ENCODE peak calls at places on chromosomes 1 and 21, in ten cellular contexts. B is prostate gland, W is astrocyte of the spinal cord, H is Caco-2, K is fibroblast of pulmonary artery, O is IMR-90, Z is ovary, G is thoracic aorta, L is progenitor cell of endocrine pancreas, X is cardiac muscle cell. I is an unnamed sample.

GRCh38 chr1:62395291-62395690 is 41.6 kb upstream of the USP1 start:
- DNase-seq in B (no peak), G (no peak), O (no peak), Z (no peak), X (no peak), K (no peak), W (no peak), H (no peak), L (no peak), I (no peak)

GRCh38 chr1:97668945-97669344 is 251.9 kb downstream of the DPYD start:
- DNase-seq in H (peak; percentile 30), B (no peak), K (peak; percentile 60), Z (no peak), L (no peak), G (no peak), W (peak; percentile 38), O (peak; percentile 61), X (no peak), I (peak; percentile 36)

GRCh38 chr1:35316264-35316663 is 47.8 kb downstream of the ZMYM4 start:
- DNase-seq in O (peak; percentile 4), G (no peak), B (no peak), H (no peak), W (no peak), L (no peak), X (no peak), K (no peak), Z (no peak), I (no peak)

GRCh38 chr1:146036990-146037646 is 15.6 kb upstream of the HJV start:
- DNase-seq in W (peak; percentile 91), K (peak; percentile 91), X (peak; percentile 80), B (peak; percentile 70), O (peak; percentile 87), Z (peak; percentile 76), G (peak; percentile 36), H (peak; percentile 84), L (peak; percentile 74), I (peak; percentile 95)

GRCh38 chr1:19054216-19054615 is 97.7 kb upstream of the IFFO2 start:
- DNase-seq in W (no peak), B (no peak), G (no peak), O (no peak), L (no peak), Z (no peak), H (no peak), X (no peak), K (no peak), I (no peak)

GRCh38 chr1:19387045-19387467 is 74.9 kb downstream of the SLC66A1 start:
- DNase-seq in K (no peak), L (no peak), Z (no peak), G (no peak), X (no peak), O (no peak), H (peak; percentile 47), B (no peak), W (no peak), I (no peak)

GRCh38 chr1:197081117-197081753 is 14.2 kb upstream of the F13B start:
- DNase-seq in Z (no peak), H (no peak), X (no peak), G (no peak), B (no peak), O (no peak), W (no peak), L (no peak), K (no peak), I (no peak)

GRCh38 chr1:158931055-158931737 is at the start of gene PYHIN1:
- DNase-seq in Z (no peak), X (no peak), G (no peak), H (no peak), K (no peak), B (no peak), O (no peak), L (no peak), W (no peak), I (no peak)

GRCh38 chr1:34101151-34101550 is 63.9 kb downstream of the CSMD2 start:
- DNase-seq in X (no peak), Z (no peak), G (no peak), L (no peak), W (peak; percentile 73), B (no peak), H (no peak), K (no peak), O (peak; percentile 31), I (peak; percentile 91)

GRCh38 chr1:157963713-157964112 is 29.7 kb upstream of the KIRREL1 start:
- DNase-seq in X (peak; percentile 76), L (peak; percentile 61), H (peak; percentile 79), Z (peak; percentile 59), G (peak; percentile 19), K (peak; percentile 80), W (peak; percentile 63), O (peak; percentile 66), B (peak; percentile 35), I (peak; percentile 75)

GRCh38 chr1:96525657-96526613 is 195.6 kb upstream of the PTBP2 start:
- DNase-seq in K (no peak), B (no peak), H (no peak), W (no peak), Z (no peak), G (no peak), L (no peak), X (no peak), O (no peak), I (no peak)

GRCh38 chr1:96521994-96522760 is 199.4 kb upstream of the PTBP2 start:
- DNase-seq in B (no peak), O (peak; percentile 61), G (no peak), W (peak; percentile 48), L (no peak), H (no peak), X (no peak), K (peak; percentile 31), Z (no peak), I (peak; percentile 46)

GRCh38 chr1:96520542-96520941 is 201.0 kb upstream of the PTBP2 start:
- DNase-seq in X (no peak), O (no peak), W (peak; percentile 42), K (peak; percentile 39), L (no peak), B (no peak), H (no peak), Z (no peak), G (no peak), I (peak; percentile 72)

GRCh38 chr1:96522927-96523326 is 198.7 kb upstream of the PTBP2 start:
- DNase-seq in X (no peak), L (no peak), G (no peak), B (no peak), O (no peak), H (no peak), K (no peak), W (no peak), Z (no peak), I (no peak)

GRCh38 chr1:96524100-96524499 is 197.5 kb upstream of the PTBP2 start:
- DNase-seq in H (no peak), G (no peak), K (peak; percentile 17), Z (no peak), B (no peak), X (peak; percentile 23), L (no peak), W (no peak), O (no peak), I (no peak)
- TF ChIP-seq CTCF in H (peak; percentile 6), G (no peak), K (peak; percentile 21), Z (no peak), B (no peak), X (no peak), L (no peak), W (peak; percentile 3), O (no peak), I (no peak)

GRCh38 chr21:44297525-44298290 is 2.1 kb upstream of the PFKL start:
- DNase-seq in K (peak; percentile 86), G (peak; percentile 61), W (peak; percentile 74), B (peak; percentile 85), X (peak; percentile 90), H (peak; percentile 84), O (peak; percentile 76), L (peak; percentile 75), Z (peak; percentile 64), I (peak; percentile 81)

GRCh38 chr21:44299458-44300261 is at the start of gene PFKL:
- DNase-seq in Z (peak; percentile 60), G (no peak), B (peak; percentile 49), W (peak; percentile 26), H (peak; percentile 81), L (peak; percentile 48), X (peak; percentile 81), O (peak; percentile 20), K (peak; percentile 38), I (peak; percentile 48)

GRCh38 chr21:44299085-44299457 is 782 bp upstream of the PFKL start:
- DNase-seq in W (peak; percentile 34), Z (no peak), X (no peak), G (no peak), L (no peak), O (peak; percentile 4), H (no peak), K (peak; percentile 26), B (no peak), I (peak; percentile 26)

GRCh38 chr21:44296916-44297315 is 2.9 kb upstream of the PFKL start:
- DNase-seq in X (no peak), H (no peak), K (no peak), Z (no peak), G (no peak), L (no peak), W (no peak), O (no peak), B (no peak), I (no peak)

GRCh38 chr21:44298301-44298700 is 1.6 kb upstream of the PFKL start:
- DNase-seq in Z (no peak), O (peak; percentile 7), K (peak; percentile 23), L (no peak), X (no peak), W (no peak), B (no peak), G (no peak), H (no peak), I (peak; percentile 3)
- TF ChIP-seq CTCF in Z (no peak), O (peak; percentile 3), K (peak; percentile 22), L (no peak), X (peak; percentile 13), W (peak; percentile 25), B (no peak), G (no peak), H (no peak), I (peak; percentile 27)

DNA sequence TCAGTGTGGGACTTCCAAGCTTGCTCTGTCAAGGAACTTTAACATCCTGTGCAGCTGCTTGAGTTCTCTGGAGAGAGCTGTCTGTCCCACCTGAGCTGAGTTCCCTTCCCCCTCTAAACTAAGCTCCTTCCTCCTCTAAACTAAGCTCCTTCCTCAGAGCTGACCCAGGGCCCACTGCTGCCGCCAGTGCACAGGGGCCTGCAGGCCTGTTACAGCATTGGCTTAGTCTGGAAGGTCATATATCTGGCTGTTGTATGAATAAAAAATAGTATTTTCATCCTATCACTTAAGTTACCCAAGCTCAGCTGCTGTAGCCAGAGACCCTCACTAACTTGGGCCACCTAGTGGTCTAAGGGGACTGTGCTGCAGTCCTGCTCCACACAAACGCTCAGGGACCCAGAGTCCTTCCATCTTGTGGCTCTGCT is 71.1 kb upstream of the GCLM start:
- DNase-seq in O (no peak), G (no peak), L (no peak), H (no peak), K (no peak), Z (no peak), W (no peak), X (peak; percentile 21), B (no peak), I (peak; percentile 37)
- TF ChIP-seq CTCF in O (peak; percentile 25), G (no peak), L (peak; percentile 63), H (peak; percentile 33), K (peak; percentile 39), Z (no peak), W (peak; percentile 43), X (peak; percentile 32), B (no peak), I (peak; percentile 43)

DNA sequence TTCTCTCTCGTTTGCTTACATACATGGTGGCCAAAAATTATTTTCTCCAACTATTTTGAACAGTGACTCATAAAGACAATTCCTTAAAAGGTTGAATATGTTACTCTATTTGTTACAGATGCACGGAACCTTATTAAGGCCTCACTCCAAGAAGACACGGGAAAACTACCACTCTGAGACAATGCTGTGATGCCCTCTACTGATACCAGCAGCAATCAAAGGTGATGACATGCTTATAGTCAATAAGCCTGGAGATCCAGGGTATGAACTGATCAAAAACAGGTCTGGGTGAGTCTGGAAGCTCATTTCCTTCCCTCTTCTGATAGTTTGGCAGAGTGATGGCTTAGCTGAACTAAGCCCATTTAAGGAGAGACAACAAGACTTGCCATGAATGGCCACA is 563.0 kb downstream of the LRRIQ3 start:
- DNase-seq in H (no peak), Z (no peak), L (no peak), W (no peak), B (no peak), K (no peak), O (no peak), G (no peak), X (no peak), I (no peak)
- TF ChIP-seq CTCF in H (no peak), Z (no peak), L (no peak), W (no peak), B (no peak), K (no peak), O (no peak), G (no peak), X (no peak), I (no peak)